ENCODE peak calls at places on chromosomes 13 and 19, in four cellular contexts. I, Q, V and O are unnamed samples.

GRCh38 chr13:20389696-20390525 is 135.7 kb downstream of the CRYL1 start:
- DNase-seq in Q (no peak), V (no peak), I (no peak), O (no peak)

GRCh38 chr19:21877976-21878375 is 42.0 kb upstream of the ZNF43 start:
- DNase-seq in I (no peak), V (no peak), Q (no peak), O (no peak)

GRCh38 chr13:98575009-98575866 is 1.7 kb downstream of the STK24 start:
- DNase-seq in Q (no peak), I (no peak), V (no peak), O (no peak)

GRCh38 chr13:100536643-100537180 is 51.9 kb downstream of the GGACT start:
- DNase-seq in I (no peak), V (no peak), Q (no peak), O (no peak)

GRCh38 chr19:43872547-43873336 is 45.6 kb downstream of the ZNF283 start:
- DNase-seq in I (no peak), Q (no peak), V (no peak), O (no peak)

GRCh38 chr13:73179906-73180305 is 121.1 kb downstream of the KLF5 start:
- DNase-seq in I (no peak), V (no peak), Q (no peak), O (no peak)

GRCh38 chr19:1073956-1074511 is 7.1 kb downstream of the ARHGAP45 start:
- DNase-seq in I (no peak), Q (no peak), V (no peak), O (no peak)

GRCh38 chr13:74886496-74886895 is 595.5 kb downstream of the TBC1D4 start:
- DNase-seq in I (no peak), V (no peak), Q (no peak), O (no peak)

GRCh38 chr19:53696951-53697350 is 65.2 kb downstream of the DPRX start:
- DNase-seq in Q (no peak), V (no peak), I (no peak), O (no peak)

GRCh38 chr19:12137541-12137940 is 2.6 kb downstream of the ZNF20 start:
- DNase-seq in V (no peak), I (peak; percentile 18), Q (no peak), O (no peak)

GRCh38 chr19:33578697-33579096 is 43.1 kb upstream of the CHST8 start:
- DNase-seq in I (no peak), V (no peak), Q (no peak), O (no peak)

GRCh38 chr13:40910324-40911050 is 108.6 kb downstream of the ELF1 start:
- DNase-seq in I (no peak), Q (no peak), V (no peak), O (peak; percentile 21)

GRCh38 chr19:55461974-55462628 is 659 bp upstream of the ISOC2 start:
- DNase-seq in V (no peak), I (peak; percentile 75), Q (no peak), O (no peak)

GRCh38 chr19:1383311-1384084 is at the start of gene NDUFS7:
- DNase-seq in V (peak; percentile 90), I (peak; percentile 80), Q (peak; percentile 86), O (peak; percentile 70)

GRCh38 chr13:42333613-42334328 is 61.8 kb downstream of the AKAP11 start:
- DNase-seq in Q (no peak), I (no peak), V (no peak), O (no peak)

GRCh38 chr19:1182068-1182467 is 8.0 kb upstream of the SBNO2 start:
- DNase-seq in Q (no peak), V (no peak), I (no peak), O (no peak)

GRCh38 chr13:57627663-57628062 is 3.9 kb upstream of the PCDH17 start:
- DNase-seq in Q (no peak), I (peak; percentile 27), V (no peak), O (no peak)

GRCh38 chr13:112213467-112214245 is 146.7 kb downstream of the SOX1 start:
- DNase-seq in Q (no peak), V (no peak), I (no peak), O (no peak)

GRCh38 chr13:100129605-100130004 is 40.7 kb downstream of the PCCA start:
- DNase-seq in I (no peak), V (peak; percentile 8), Q (no peak), O (peak; percentile 34)

GRCh38 chr19:4744451-4745170 is 21.0 kb upstream of the DPP9 start:
- DNase-seq in I (peak; percentile 55), V (no peak), Q (no peak), O (no peak)

GRCh38 chr13:106105153-106105552 is 430.3 kb downstream of the EFNB2 start:
- DNase-seq in V (no peak), Q (no peak), I (no peak), O (no peak)

GRCh38 chr13:26759907-26760834 is at the start of gene GPR12:
- DNase-seq in I (no peak), Q (no peak), V (peak; percentile 18), O (no peak)

GRCh38 chr13:112890316-112891131 is 78.5 kb upstream of the MCF2L start:
- DNase-seq in V (no peak), Q (no peak), I (no peak), O (no peak)

GRCh38 chr19:48695743-48696352 is at the start of gene FUT2:
- DNase-seq in Q (no peak), I (peak; percentile 56), V (no peak), O (no peak)

GRCh38 chr19:4099054-4099764 is 24.7 kb downstream of the MAP2K2 start:
- DNase-seq in I (peak; percentile 22), Q (no peak), V (no peak), O (no peak)

GRCh38 chr19:48659768-48660167 is 13.0 kb downstream of the NTN5 start:
- DNase-seq in I (peak; percentile 63), V (no peak), Q (no peak), O (no peak)

GRCh38 chr19:434152-434960 is 25.4 kb upstream of the C2CD4C start:
- DNase-seq in V (no peak), I (no peak), Q (no peak), O (no peak)

DNA sequence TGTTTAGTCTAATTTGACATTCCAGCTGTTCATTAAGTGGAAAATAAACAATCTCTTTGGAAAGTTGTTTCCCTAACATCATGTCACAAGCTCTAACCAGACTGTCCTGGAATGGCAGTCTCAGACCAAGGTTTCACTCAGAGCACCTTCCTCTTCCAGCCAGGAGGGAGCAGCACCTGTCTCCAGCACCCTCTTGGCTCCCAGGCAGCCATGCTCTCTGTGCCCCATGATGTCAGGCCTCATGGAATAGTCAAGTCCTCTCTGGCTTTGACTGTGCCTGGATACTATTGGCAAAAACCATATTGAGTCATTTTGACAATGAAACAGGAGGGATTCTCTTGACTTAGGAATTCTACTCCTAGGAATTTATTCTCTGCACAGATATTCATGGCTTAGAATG is 171.4 kb downstream of the OXGR1 start:
- DNase-seq in Q (no peak), I (peak; percentile 12), V (no peak), O (no peak)
- TF ChIP-seq SPI1 in Q (no peak), I (no peak), V (no peak), O (no peak)

DNA sequence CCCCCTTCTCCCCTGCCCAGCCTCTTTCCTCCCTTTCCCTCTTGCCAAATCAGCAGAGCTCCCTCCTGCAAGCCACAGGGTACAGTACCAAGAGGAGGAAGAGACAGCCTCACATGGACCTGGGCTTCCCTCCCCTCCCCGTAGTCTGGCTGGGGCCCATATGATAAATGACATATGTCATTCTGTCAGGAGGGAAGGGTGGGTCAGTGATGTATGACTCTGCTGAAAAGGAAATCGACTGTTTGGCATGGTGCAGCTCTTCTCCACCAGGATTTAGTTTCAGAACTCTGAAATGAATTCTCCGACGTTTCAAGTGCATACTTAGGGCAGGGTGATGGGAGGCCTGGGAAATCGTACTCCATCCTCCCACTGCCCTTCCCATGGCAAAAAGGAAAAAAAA is 9.8 kb downstream of the TSHZ3 start:
- DNase-seq in V (no peak), I (no peak), Q (no peak), O (no peak)
- TF ChIP-seq SPI1 in V (no peak), I (no peak), Q (no peak), O (no peak)

GRCh38 chr19:35595928-35596327 is 10.0 kb downstream of the PMIS2 start:
- DNase-seq in V (no peak), Q (no peak), I (no peak), O (no peak)

GRCh38 chr19:35590875-35591274 is 4.9 kb downstream of the PMIS2 start:
- DNase-seq in I (no peak), Q (no peak), V (no peak), O (no peak)

GRCh38 chr19:35596366-35596999 is 10.5 kb downstream of the PMIS2 start:
- DNase-seq in I (peak; percentile 41), Q (peak; percentile 66), V (no peak), O (peak; percentile 51)

GRCh38 chr19:35587326-35587725 is 1.4 kb downstream of the PMIS2 start:
- DNase-seq in Q (no peak), I (no peak), V (no peak), O (no peak)

DNA sequence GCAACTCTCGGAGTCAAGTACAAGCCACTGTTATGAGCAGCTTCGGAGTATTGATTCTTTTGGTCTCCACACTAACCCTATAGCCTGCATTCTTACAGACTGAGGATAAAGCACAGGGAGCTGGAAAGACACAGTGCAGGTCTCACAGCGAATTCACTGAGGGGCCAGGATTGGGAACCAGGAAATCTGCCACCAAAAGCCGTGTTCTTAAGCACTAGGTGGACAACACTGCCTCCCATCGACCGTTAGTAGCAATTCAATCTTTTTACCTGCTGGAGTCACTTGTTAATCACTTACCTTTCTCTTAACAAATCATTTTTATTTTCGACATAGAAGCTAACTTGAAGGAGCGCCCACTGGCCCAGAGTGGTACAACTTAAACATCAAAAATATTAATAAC is 6.3 kb downstream of the PMIS2 start:
- DNase-seq in I (peak; percentile 45), V (peak; percentile 19), Q (peak; percentile 36), O (no peak)
- TF ChIP-seq SPI1 in I (no peak), V (no peak), Q (no peak), O (no peak)

GRCh38 chr19:47099576-47100050 is 14.0 kb downstream of the ZC3H4 start:
- DNase-seq in Q (no peak), I (no peak), V (no peak), O (no peak)
- TF ChIP-seq SPI1 in Q (no peak), I (no peak), V (no peak), O (no peak)

GRCh38 chr13:82655518-82655855 is 1226.8 kb downstream of the SLITRK1 start:
- DNase-seq in V (no peak), Q (no peak), I (no peak), O (no peak)
- TF ChIP-seq SPI1 in V (no peak), Q (no peak), I (no peak), O (no peak)

GRCh38 chr19:10019246-10019645 is 6.0 kb downstream of the RDH8 start:
- DNase-seq in V (no peak), Q (no peak), I (no peak), O (no peak)
- TF ChIP-seq SPI1 in V (no peak), Q (no peak), I (no peak), O (no peak)

GRCh38 chr19:19554074-19555023 is 16.3 kb downstream of the CILP2 start:
- DNase-seq in V (peak; percentile 45), I (peak; percentile 88), Q (peak; percentile 79), O (no peak)
- TF ChIP-seq SPI1 in V (no peak), I (no peak), Q (no peak), O (no peak)

GRCh38 chr13:45162821-45163220 is 38.0 kb downstream of the KCTD4 start:
- DNase-seq in V (no peak), Q (no peak), I (no peak), O (no peak)
- TF ChIP-seq SPI1 in V (no peak), Q (no peak), I (no peak), O (no peak)